ENCODE peak calls at places on chromosome 18, in nine cellular contexts. E is ovary; S is pancreas; L is CD8-positive, alpha-beta T cell; B is Calu3; K is endothelial cell; Z is AG09319; Q is BE2C; H is fibroblast of mammary gland. D is an unnamed sample.
A peak's percentile ranks its signal among the peaks of the same experiment; 100 is the strongest.

GRCh38 chr18:74897971-74898657 is 300.4 kb downstream of the ZNF407 start:
- DNase-seq in E (no peak), S (no peak), L (no peak), B (no peak), K (no peak), Z (no peak), Q (no peak), H (peak; percentile 81), D (no peak)

GRCh38 chr18:62458868-62459716 is 63.7 kb upstream of the ZCCHC2 start:
- DNase-seq in E (no peak), S (no peak), L (no peak), B (no peak), K (no peak), Z (no peak), Q (no peak), H (no peak), D (peak; percentile 49)

GRCh38 chr18:36354989-36355388 is 57.5 kb downstream of the FHOD3 start:
- DNase-seq in E (no peak), S (no peak), L (no peak), B (no peak), K (no peak), Z (peak; percentile 43), Q (no peak), H (peak; percentile 95), D (no peak)

GRCh38 chr18:12248926-12249720 is 5.0 kb upstream of the CIDEA start:
- DNase-seq in E (no peak), S (no peak), L (no peak), B (no peak), K (no peak), Z (no peak), Q (no peak), H (no peak), D (no peak)

GRCh38 chr18:3175195-3175758 is 44.5 kb downstream of the MYOM1 start:
- DNase-seq in E (no peak), S (no peak), L (no peak), B (no peak), K (no peak), Z (no peak), Q (no peak), H (peak; percentile 12), D (no peak)

GRCh38 chr18:37322497-37323035 is 243.0 kb downstream of the CELF4 start:
- DNase-seq in E (no peak), S (no peak), L (no peak), B (peak; percentile 62), K (peak; percentile 68), Z (no peak), Q (peak; percentile 55), H (peak; percentile 34), D (no peak)

GRCh38 chr18:45517181-45517741 is 98.0 kb upstream of the SLC14A2 start:
- DNase-seq in E (no peak), S (no peak), L (no peak), B (no peak), K (no peak), Z (peak; percentile 36), Q (no peak), H (peak; percentile 84), D (peak; percentile 48)

GRCh38 chr18:7261199-7261598 is 30.3 kb downstream of the LRRC30 start:
- DNase-seq in E (no peak), S (no peak), L (no peak), B (no peak), K (no peak), Z (no peak), Q (no peak), H (no peak), D (no peak)

GRCh38 chr18:10682368-10682714 is 156.5 kb downstream of the NAPG start:
- DNase-seq in E (no peak), S (no peak), L (no peak), B (no peak), K (no peak), Z (no peak), Q (no peak), H (no peak), D (no peak)

GRCh38 chr18:12768622-12769021 is 65.8 kb downstream of the PSMG2 start:
- DNase-seq in E (no peak), S (no peak), L (no peak), B (no peak), K (no peak), Z (no peak), Q (no peak), H (peak; percentile 61), D (no peak)

GRCh38 chr18:5431836-5432575 is 111.8 kb downstream of the EPB41L3 start:
- DNase-seq in E (no peak), S (no peak), L (no peak), B (no peak), K (no peak), Z (no peak), Q (no peak), H (no peak), D (no peak)

GRCh38 chr18:31176531-31176930 is 13.9 kb upstream of the DSC1 start:
- DNase-seq in E (no peak), S (no peak), L (no peak), B (no peak), K (no peak), Z (no peak), Q (no peak), H (no peak), D (no peak)

GRCh38 chr18:3832211-3832610 is 382.2 kb downstream of the TGIF1 start:
- DNase-seq in E (no peak), S (no peak), L (no peak), B (no peak), K (no peak), Z (no peak), Q (no peak), H (no peak), D (no peak)

GRCh38 chr18:77470836-77471413 is 221.3 kb downstream of the GALR1 start:
- DNase-seq in E (no peak), S (no peak), L (no peak), B (no peak), K (no peak), Z (no peak), Q (no peak), H (peak; percentile 30), D (no peak)

GRCh38 chr18:22643731-22644130 is 226.0 kb upstream of the CTAGE1 start:
- DNase-seq in E (no peak), S (no peak), L (no peak), B (no peak), K (no peak), Z (no peak), Q (no peak), H (peak; percentile 6), D (no peak)

GRCh38 chr18:46488472-46489213 is 168.4 kb downstream of the LOXHD1 start:
- DNase-seq in E (no peak), S (no peak), L (no peak), B (no peak), K (no peak), Z (no peak), Q (no peak), H (no peak), D (no peak)

GRCh38 chr18:21264651-21265050 is 22.6 kb downstream of the GREB1L start:
- DNase-seq in E (peak; percentile 33), S (no peak), L (no peak), B (peak; percentile 8), K (no peak), Z (no peak), Q (no peak), H (peak; percentile 55), D (no peak)

DNA sequence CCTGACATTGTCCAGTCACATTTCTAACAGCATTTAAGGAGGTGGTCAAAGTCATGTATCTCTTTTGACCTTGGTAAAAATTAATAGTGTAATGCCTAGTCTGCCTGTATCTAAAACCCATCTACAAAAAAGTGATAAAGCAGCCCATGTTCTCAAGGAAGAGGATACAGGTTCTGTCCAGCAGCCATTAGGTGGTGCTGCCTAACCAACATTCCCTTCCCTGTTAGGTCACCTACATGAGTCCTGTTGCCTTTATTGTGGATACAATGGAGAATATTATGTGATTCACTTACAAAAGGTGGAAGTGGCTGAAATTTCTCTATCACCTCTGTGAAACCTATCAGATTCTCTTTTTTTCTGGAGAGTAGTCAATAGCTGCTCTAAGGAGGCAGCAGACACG is 52.5 kb downstream of the AQP4 start:
- DNase-seq in E (peak; percentile 70), S (no peak), L (no peak), B (peak; percentile 54), K (peak; percentile 45), Z (no peak), Q (peak; percentile 39), H (peak; percentile 2), D (no peak)
- TF ChIP-seq CTCF in E (peak; percentile 33), S (peak; percentile 16), L (no peak), B (peak; percentile 61), K (no peak), Z (no peak), Q (peak; percentile 66), H (no peak), D (no peak)

DNA sequence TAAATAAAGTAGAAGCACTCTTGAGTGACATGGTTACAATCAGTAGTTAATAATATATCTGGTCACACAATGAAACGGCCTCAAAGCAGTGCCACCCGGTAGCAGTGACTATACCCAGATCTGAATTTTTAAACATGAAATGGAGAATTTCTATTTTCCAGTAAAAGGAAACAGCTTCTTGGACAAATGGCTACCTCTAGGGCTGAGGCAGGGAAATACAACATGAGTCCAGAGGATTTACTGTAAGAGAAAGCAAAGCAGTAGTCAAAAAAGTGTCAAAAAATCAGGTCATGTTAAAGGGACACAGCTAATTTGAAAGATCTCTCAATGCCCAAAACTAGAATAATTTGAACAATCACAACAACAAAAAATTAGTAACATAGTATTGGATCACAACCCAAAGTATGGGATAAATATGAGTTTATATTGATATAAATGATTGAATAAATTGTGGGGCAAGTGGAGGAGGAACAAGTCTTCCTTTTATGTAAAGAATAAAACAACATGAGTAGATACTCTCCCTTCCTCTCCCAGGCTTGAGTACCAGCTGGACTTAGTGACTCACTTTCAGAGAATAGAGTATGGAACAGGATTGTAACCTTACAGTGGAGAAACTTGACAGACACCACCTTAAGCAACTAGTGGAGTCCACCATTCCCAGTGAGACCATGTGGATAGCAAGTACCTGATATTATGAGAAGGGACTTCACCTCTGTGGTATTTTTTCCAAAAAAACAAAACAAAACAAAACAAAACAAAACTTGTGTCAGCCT is 180.8 kb downstream of the MBD2 start:
- DNase-seq in E (no peak), S (no peak), L (no peak), B (no peak), K (no peak), Z (no peak), Q (no peak), H (peak; percentile 7), D (no peak)
- TF ChIP-seq CTCF in E (no peak), S (no peak), L (no peak), B (no peak), K (no peak), Z (peak; percentile 19), Q (no peak), H (peak; percentile 14), D (no peak)

DNA sequence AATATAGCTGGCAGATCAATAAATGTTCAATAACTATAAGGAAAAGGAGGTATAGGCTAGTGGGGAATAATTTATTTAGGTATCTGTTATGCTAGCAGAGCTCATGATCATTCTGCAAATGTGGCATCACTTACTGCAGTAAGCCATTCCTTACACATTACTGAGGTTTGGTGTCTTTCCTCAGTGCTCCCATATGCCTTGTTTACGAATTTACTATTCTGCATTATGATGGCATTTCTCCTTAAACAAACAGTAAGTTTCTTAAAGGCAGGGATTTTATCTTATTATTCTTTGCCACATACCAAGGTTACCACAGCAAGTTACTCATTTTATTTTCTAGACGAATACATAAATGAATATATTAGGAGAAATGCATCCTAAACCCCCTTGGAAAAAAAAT is 88.4 kb downstream of the DSEL start:
- DNase-seq in E (no peak), S (no peak), L (no peak), B (no peak), K (no peak), Z (no peak), Q (no peak), H (no peak), D (no peak)
- TF ChIP-seq CTCF in E (no peak), S (no peak), L (no peak), B (no peak), K (no peak), Z (no peak), Q (no peak), H (no peak), D (no peak)

GRCh38 chr18:58407649-58408407 is 221.1 kb downstream of the ALPK2 start:
- DNase-seq in E (no peak), S (no peak), L (no peak), B (no peak), K (no peak), Z (no peak), Q (no peak), H (no peak), D (no peak)
- TF ChIP-seq CTCF in E (no peak), S (no peak), L (no peak), B (peak; percentile 34), K (no peak), Z (no peak), Q (no peak), H (no peak), D (no peak)